ENCODE peak calls at places on chromosomes 5 and 9, in six cellular contexts. One of them, this sample, is unnamed.

GRCh38 chr5:88398316-88398715 is 129.7 kb upstream of the TMEM161B start:
- DNase-seq in GM23338: no peak
- DNase-seq in WERI-Rb-1: no peak
- DNase-seq in tibial artery: no peak
- DNase-seq in cardiac muscle cell: no peak
- DNase-seq in PC-3: no peak
- DNase-seq in this sample: no peak

GRCh38 chr9:90022474-90022873 is 417.7 kb downstream of the GADD45G start:
- DNase-seq in WERI-Rb-1: no peak
- DNase-seq in tibial artery: no peak
- DNase-seq in GM23338: no peak
- DNase-seq in cardiac muscle cell: no peak
- DNase-seq in PC-3: no peak
- DNase-seq in this sample: no peak

GRCh38 chr5:51472472-51472871 is 89.2 kb downstream of the ISL1 start:
- DNase-seq in WERI-Rb-1: no peak
- DNase-seq in PC-3: no peak
- DNase-seq in tibial artery: no peak
- DNase-seq in GM23338: no peak
- DNase-seq in cardiac muscle cell: no peak
- DNase-seq in this sample: no peak

GRCh38 chr9:127723013-127723412 is 7.1 kb downstream of the TTC16 start:
- DNase-seq in PC-3: no peak
- DNase-seq in cardiac muscle cell: no peak
- DNase-seq in tibial artery: no peak
- DNase-seq in GM23338: no peak
- DNase-seq in WERI-Rb-1: no peak
- DNase-seq in this sample: no peak

GRCh38 chr9:78118742-78119473 is 87.3 kb upstream of the GNAQ start:
- DNase-seq in tibial artery: no peak
- DNase-seq in WERI-Rb-1: no peak
- DNase-seq in cardiac muscle cell: peak; percentile 63
- DNase-seq in GM23338: no peak
- DNase-seq in PC-3: peak; percentile 63
- DNase-seq in this sample: no peak

GRCh38 chr5:154330097-154330667 is 115.6 kb upstream of the SAP30L start:
- DNase-seq in WERI-Rb-1: no peak
- DNase-seq in cardiac muscle cell: no peak
- DNase-seq in GM23338: no peak
- DNase-seq in PC-3: no peak
- DNase-seq in tibial artery: no peak
- DNase-seq in this sample: no peak

GRCh38 chr9:115944166-115944948 is 209.2 kb upstream of the PAPPA start:
- DNase-seq in cardiac muscle cell: peak; percentile 100
- DNase-seq in PC-3: no peak
- DNase-seq in GM23338: no peak
- DNase-seq in tibial artery: peak; percentile 90
- DNase-seq in WERI-Rb-1: peak; percentile 90
- DNase-seq in this sample: no peak

GRCh38 chr5:88606173-88606572 is 276.8 kb downstream of the MEF2C start:
- DNase-seq in WERI-Rb-1: no peak
- DNase-seq in GM23338: no peak
- DNase-seq in cardiac muscle cell: no peak
- DNase-seq in tibial artery: no peak
- DNase-seq in PC-3: peak; percentile 70
- DNase-seq in this sample: no peak

GRCh38 chr5:109853362-109853761 is 163.6 kb downstream of the MAN2A1 start:
- DNase-seq in PC-3: no peak
- DNase-seq in cardiac muscle cell: peak; percentile 36
- DNase-seq in tibial artery: no peak
- DNase-seq in GM23338: no peak
- DNase-seq in WERI-Rb-1: no peak
- DNase-seq in this sample: no peak

GRCh38 chr5:107285772-107286171 is 385.0 kb downstream of the EFNA5 start:
- DNase-seq in cardiac muscle cell: no peak
- DNase-seq in GM23338: no peak
- DNase-seq in WERI-Rb-1: no peak
- DNase-seq in tibial artery: no peak
- DNase-seq in PC-3: peak; percentile 35
- DNase-seq in this sample: no peak

GRCh38 chr9:131954299-131954698 is 125.4 kb downstream of the MED27 start:
- DNase-seq in PC-3: peak; percentile 28
- DNase-seq in GM23338: peak; percentile 71
- DNase-seq in WERI-Rb-1: peak; percentile 30
- DNase-seq in tibial artery: no peak
- DNase-seq in cardiac muscle cell: no peak
- DNase-seq in this sample: no peak

GRCh38 chr9:82939451-82939850 is 123.5 kb downstream of the RASEF start:
- DNase-seq in PC-3: peak; percentile 89
- DNase-seq in tibial artery: no peak
- DNase-seq in WERI-Rb-1: no peak
- DNase-seq in cardiac muscle cell: no peak
- DNase-seq in GM23338: no peak
- DNase-seq in this sample: no peak

GRCh38 chr5:42005561-42006153 is 80.6 kb downstream of the FBXO4 start:
- DNase-seq in cardiac muscle cell: peak; percentile 44
- DNase-seq in WERI-Rb-1: no peak
- DNase-seq in GM23338: peak; percentile 50
- DNase-seq in tibial artery: no peak
- DNase-seq in PC-3: peak; percentile 62
- DNase-seq in this sample: no peak

GRCh38 chr5:161311965-161312364 is 234.6 kb downstream of the GABRB2 start:
- DNase-seq in GM23338: no peak
- DNase-seq in tibial artery: no peak
- DNase-seq in cardiac muscle cell: no peak
- DNase-seq in PC-3: no peak
- DNase-seq in WERI-Rb-1: no peak
- DNase-seq in this sample: no peak

GRCh38 chr9:83544002-83544698 is 5.9 kb upstream of the FRMD3 start:
- DNase-seq in PC-3: peak; percentile 75
- DNase-seq in tibial artery: no peak
- DNase-seq in WERI-Rb-1: peak; percentile 29
- DNase-seq in GM23338: peak; percentile 88
- DNase-seq in cardiac muscle cell: peak; percentile 87
- DNase-seq in this sample: no peak

DNA sequence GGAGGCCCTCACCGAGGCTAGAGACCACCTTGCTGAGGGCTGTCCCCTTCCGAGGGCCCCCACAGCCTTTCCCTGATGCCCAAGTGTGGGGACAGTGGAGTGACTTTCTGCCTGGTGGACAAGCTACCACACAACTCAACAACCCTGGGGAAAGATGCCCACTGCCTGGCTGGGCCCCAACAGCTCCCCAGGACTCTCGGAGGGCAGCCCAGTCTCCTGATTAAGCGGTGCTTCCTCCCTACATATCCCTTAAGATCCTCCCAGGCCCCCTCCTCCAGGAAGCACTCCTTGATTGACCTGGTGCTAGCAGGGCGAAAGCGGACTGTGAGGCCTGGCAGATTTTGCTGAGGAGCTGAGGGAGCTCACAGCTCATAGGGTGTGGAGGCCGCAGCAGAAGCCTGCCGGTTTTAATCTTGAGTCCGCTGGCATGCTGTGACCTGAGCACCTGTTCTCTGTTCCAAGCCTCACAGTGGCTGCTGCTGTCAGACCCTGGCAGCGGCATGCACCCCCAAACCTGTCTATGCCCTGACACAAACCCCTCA is 2.2 kb downstream of the NSMF start:
- DNase-seq in PC-3: no peak
- DNase-seq in cardiac muscle cell: no peak
- DNase-seq in tibial artery: peak; percentile 70
- DNase-seq in GM23338: no peak
- DNase-seq in WERI-Rb-1: no peak
- DNase-seq in this sample: peak; percentile 38
- H3K27ac ChIP-seq in PC-3: no peak overlapping the region
- H3K27ac ChIP-seq in cardiac muscle cell: no peak overlapping the region
- H3K27ac ChIP-seq in tibial artery: peak overlapping the region; percentile 86
- H3K27ac ChIP-seq in GM23338: no peak overlapping the region
- H3K27ac ChIP-seq in WERI-Rb-1: no peak overlapping the region
- H3K27ac ChIP-seq in this sample: peak overlapping the region; percentile 47

DNA sequence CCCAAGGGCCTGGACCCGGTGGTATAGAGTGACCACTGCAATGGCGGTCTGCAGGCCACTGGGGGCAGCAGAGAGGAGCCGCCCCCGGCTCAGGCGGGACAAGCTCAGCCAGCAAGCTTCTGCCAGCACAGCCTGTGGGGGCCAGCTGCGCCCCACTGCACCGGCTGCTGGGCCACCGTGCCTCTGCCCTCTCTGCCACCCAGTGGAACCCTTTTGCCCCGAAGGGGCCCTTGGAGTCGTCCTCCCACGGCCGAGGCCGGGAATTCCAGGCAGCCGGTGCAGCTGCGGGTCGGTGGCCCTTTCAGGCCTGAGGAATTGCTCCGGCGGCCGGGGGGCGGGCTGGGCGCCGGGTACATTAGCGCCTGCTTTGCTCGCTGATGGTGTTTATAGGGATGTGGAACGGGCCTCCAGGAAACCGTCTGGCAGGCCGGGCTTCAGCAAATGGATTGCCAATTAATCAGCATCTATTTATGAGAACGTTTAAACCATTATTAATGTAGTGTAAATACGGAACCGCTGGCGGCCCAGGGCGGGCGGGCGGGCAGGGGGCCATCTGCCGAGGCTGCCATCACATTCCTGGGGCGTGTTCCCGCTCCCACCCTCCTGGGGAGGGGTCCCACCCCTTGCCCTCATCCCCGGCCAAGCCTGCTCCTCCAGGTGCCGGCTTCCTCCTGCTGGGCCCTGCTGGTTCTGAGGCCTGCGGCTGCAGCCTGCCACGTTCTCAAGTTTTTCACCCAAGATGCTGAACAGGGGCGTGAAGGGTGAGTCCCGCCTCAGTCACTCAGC is 127.4 kb downstream of the BARX1 start:
- DNase-seq in WERI-Rb-1: peak; percentile 77
- DNase-seq in tibial artery: no peak
- DNase-seq in PC-3: peak; percentile 59
- DNase-seq in GM23338: peak; percentile 83
- DNase-seq in cardiac muscle cell: peak; percentile 59
- DNase-seq in this sample: no peak
- H3K4me3 ChIP-seq in WERI-Rb-1: peak overlapping the region; percentile 36
- H3K4me3 ChIP-seq in tibial artery: peak overlapping the region; percentile 50
- H3K4me3 ChIP-seq in PC-3: peak overlapping the region; percentile 57
- H3K4me3 ChIP-seq in GM23338: peak overlapping the region; percentile 62
- H3K4me3 ChIP-seq in cardiac muscle cell: no peak overlapping the region
- H3K4me3 ChIP-seq in this sample: peak overlapping the region; percentile 52

DNA sequence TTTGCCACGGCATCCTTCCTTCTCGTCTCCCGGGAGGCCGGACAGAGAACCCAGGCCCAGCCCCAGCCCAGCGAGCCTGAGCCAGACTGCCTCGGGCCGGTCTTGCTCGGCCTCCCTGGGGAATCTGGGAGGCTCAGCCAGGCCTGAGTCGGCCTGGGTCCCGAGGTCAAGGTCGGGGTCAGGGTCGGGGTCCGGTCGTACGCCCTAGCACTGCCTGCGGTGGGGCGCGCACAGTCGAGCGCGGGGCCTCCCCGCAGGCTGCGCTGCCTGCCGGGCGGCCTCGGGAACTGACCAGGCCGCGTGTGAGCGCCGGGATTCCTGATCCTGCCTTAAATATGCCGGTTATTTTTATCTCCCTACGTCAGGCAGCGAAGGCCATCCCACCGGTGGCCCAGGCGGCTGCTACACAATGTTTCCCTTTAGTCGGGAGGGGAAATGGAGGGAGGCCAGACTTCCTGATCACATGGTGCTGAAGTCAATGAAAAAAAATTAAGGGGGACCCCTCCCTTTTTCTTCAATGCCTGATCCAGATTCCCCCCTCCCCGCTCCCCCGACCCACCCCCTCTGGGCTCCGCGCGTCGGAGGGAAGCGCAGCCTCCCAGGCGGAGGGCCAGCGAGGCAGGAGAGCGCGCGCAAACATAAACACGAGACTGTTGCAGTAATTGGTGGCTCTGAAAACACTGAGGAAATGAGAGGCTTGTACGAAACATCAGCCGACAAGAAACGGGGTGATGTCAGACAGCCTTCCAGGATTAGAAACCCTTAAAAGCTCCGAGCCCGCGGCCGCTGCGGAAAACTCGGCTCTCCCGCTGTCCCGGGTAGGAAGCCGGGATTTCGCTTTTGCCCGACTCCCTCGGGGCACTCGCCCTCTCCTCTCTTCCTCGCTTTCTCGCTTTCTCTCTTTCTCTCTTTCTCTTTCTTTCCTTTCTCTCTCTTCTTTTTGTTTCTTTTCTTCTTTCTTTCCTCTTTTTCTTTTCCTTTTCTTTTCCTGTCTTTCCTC is 148.2 kb upstream of the KLF4 start:
- DNase-seq in WERI-Rb-1: peak; percentile 67
- DNase-seq in tibial artery: peak; percentile 97
- DNase-seq in cardiac muscle cell: peak; percentile 99
- DNase-seq in PC-3: peak; percentile 31
- DNase-seq in GM23338: peak; percentile 80
- DNase-seq in this sample: peak; percentile 35
- TF ChIP-seq CTCF in WERI-Rb-1: no peak
- TF ChIP-seq CTCF in tibial artery: peak; percentile 51
- TF ChIP-seq CTCF in cardiac muscle cell: peak; percentile 37
- TF ChIP-seq CTCF in PC-3: no peak
- TF ChIP-seq CTCF in GM23338: no peak
- TF ChIP-seq CTCF in this sample: no peak

DNA sequence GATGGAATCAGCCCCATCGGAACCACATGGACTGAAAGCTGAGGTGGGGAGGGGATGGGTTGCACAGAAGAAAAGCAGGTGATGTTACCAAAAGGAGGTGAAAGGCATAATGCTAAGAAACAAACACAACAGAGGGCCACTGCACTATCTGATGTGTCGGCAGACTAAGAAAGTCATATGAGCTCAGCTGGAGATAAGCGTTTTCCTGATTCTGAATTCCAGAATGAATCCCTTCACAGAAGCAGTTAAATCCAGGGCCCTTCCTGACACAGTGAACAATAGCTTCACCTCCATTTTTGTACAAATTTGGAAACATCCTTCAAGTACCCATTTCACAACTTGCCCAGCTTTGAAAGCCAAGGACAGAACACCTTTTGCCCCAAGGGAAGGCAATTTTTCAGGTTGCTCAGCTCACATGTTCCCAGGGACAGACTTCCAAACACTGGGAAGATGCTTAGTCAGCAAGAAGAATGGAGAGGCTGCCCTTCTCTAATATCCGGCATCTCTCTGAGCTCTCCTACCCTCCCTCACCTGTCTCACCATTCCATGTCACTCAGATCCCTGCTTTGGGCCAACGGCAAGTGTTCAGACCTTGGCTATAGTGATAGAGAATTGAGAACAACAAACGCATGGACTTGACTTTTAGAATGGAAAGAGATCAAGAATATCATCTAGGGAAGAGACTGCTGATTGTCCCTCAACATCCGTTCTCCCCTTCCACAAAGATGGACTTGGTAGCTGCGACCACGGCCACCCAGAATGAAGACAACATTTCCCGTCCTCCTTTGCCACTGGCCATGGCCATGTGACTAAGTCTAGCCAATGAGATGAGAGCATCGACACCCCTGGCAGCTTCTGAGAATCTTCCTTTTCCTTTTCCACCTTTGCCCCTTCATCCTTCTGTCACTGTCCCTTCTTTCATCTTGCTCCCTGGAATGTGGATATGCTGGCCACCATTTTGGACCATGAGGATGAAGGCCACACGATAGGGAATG is 68.6 kb upstream of the IL17B start:
- DNase-seq in GM23338: no peak
- DNase-seq in cardiac muscle cell: peak; percentile 54
- DNase-seq in tibial artery: no peak
- DNase-seq in WERI-Rb-1: no peak
- DNase-seq in PC-3: no peak
- DNase-seq in this sample: no peak
- H3K27ac ChIP-seq in GM23338: no peak overlapping the region
- H3K27ac ChIP-seq in cardiac muscle cell: no peak overlapping the region
- H3K27ac ChIP-seq in tibial artery: peak overlapping the region; percentile 67
- H3K27ac ChIP-seq in WERI-Rb-1: no peak overlapping the region
- H3K27ac ChIP-seq in PC-3: no peak overlapping the region
- H3K27ac ChIP-seq in this sample: no peak overlapping the region